ENCODE peak calls at places on chromosome 16, in nine cellular contexts. G, X, A, K, Y, I, J, C and H are unnamed samples.

GRCh38 chr16:56776562-56776961 is 46.6 kb downstream of the NUP93 start:
- DNase-seq in G (no peak), X (no peak), A (no peak), K (peak), Y (no peak), I (peak), J (no peak), C (peak), H (no peak)

GRCh38 chr16:9148376-9149015 is 57.1 kb downstream of the HAPSTR1 start:
- DNase-seq in G (no peak), X (no peak), A (no peak), K (no peak), Y (no peak), I (no peak), J (no peak), C (no peak), H (no peak)

GRCh38 chr16:25419123-25419522 is 161.5 kb upstream of the ZKSCAN2 start:
- DNase-seq in G (no peak), X (no peak), A (no peak), K (no peak), Y (no peak), I (no peak), J (no peak), C (no peak), H (no peak)

GRCh38 chr16:11630230-11631056 is 37.8 kb upstream of the SNN start:
- DNase-seq in G (no peak), X (no peak), A (no peak), K (no peak), Y (no peak), I (no peak), J (no peak), C (no peak), H (no peak)

GRCh38 chr16:57606847-57607501 is 21.5 kb upstream of the ADGRG1 start:
- DNase-seq in G (no peak), X (no peak), A (no peak), K (no peak), Y (no peak), I (peak), J (no peak), C (no peak), H (no peak)

GRCh38 chr16:3363793-3364192 is 8.1 kb downstream of the OR2C1 start:
- DNase-seq in G (no peak), X (no peak), A (peak), K (no peak), Y (no peak), I (no peak), J (no peak), C (no peak), H (no peak)

GRCh38 chr16:48559462-48560211 is 50.3 kb downstream of the N4BP1 start:
- DNase-seq in G (no peak), X (no peak), A (peak), K (peak), Y (no peak), I (no peak), J (no peak), C (no peak), H (peak)

GRCh38 chr16:71524566-71525553 is 1.4 kb upstream of the CHST4 start:
- DNase-seq in G (no peak), X (no peak), A (no peak), K (no peak), Y (no peak), I (no peak), J (no peak), C (no peak), H (no peak)

GRCh38 chr16:55257971-55258613 is 65.9 kb upstream of the IRX6 start:
- DNase-seq in G (no peak), X (peak), A (peak), K (peak), Y (no peak), I (peak), J (no peak), C (peak), H (peak)

GRCh38 chr16:57023541-57024249 is 34.3 kb downstream of the NLRC5 start:
- DNase-seq in G (peak), X (peak), A (peak), K (no peak), Y (no peak), I (no peak), J (no peak), C (no peak), H (no peak)

GRCh38 chr16:10895053-10895946 is 18.3 kb downstream of the CIITA start:
- DNase-seq in G (no peak), X (no peak), A (peak), K (peak), Y (no peak), I (no peak), J (no peak), C (peak), H (peak)

GRCh38 chr16:68450741-68451140 is 2.4 kb upstream of the SMPD3 start:
- DNase-seq in G (no peak), X (no peak), A (no peak), K (peak), Y (no peak), I (no peak), J (no peak), C (peak), H (no peak)

GRCh38 chr16:50025544-50025931 is 513 bp downstream of the CNEP1R1 start:
- DNase-seq in G (peak), X (no peak), A (peak), K (peak), Y (no peak), I (no peak), J (no peak), C (peak), H (peak)

GRCh38 chr16:49513040-49513439 is 139.4 kb downstream of the C16orf78 start:
- DNase-seq in G (no peak), X (no peak), A (no peak), K (no peak), Y (no peak), I (no peak), J (no peak), C (no peak), H (no peak)

GRCh38 chr16:87540072-87540976 is 47.5 kb upstream of the ZCCHC14 start:
- DNase-seq in G (no peak), X (no peak), A (no peak), K (no peak), Y (no peak), I (no peak), J (no peak), C (no peak), H (no peak)

GRCh38 chr16:17801024-17801423 is 330.3 kb upstream of the XYLT1 start:
- DNase-seq in G (no peak), X (no peak), A (no peak), K (peak), Y (no peak), I (no peak), J (no peak), C (no peak), H (peak)

GRCh38 chr16:85126731-85127662 is 14.7 kb upstream of the CIBAR2 start:
- DNase-seq in G (no peak), X (no peak), A (no peak), K (peak), Y (no peak), I (no peak), J (peak), C (peak), H (peak)

GRCh38 chr16:67734731-67735201 is 15.7 kb upstream of the GFOD2 start:
- DNase-seq in G (no peak), X (no peak), A (no peak), K (no peak), Y (no peak), I (no peak), J (peak), C (no peak), H (no peak)

GRCh38 chr16:27426423-27427408 is 24.7 kb downstream of the IL21R start:
- DNase-seq in G (peak), X (peak), A (peak), K (peak), Y (no peak), I (peak), J (no peak), C (peak), H (peak)

GRCh38 chr16:66842765-66843164 is 1.4 kb upstream of the CA7 start:
- DNase-seq in G (no peak), X (no peak), A (no peak), K (peak), Y (no peak), I (peak), J (no peak), C (no peak), H (no peak)